ENCODE peak calls at places on chromosomes 7 and 10, in seven cellular contexts. V is endothelial cell of umbilical vein; O is Peyer's patch; N is A549; M is naive thymus-derived CD4-positive, alpha-beta T cell; T is trophoblast cell; Y is CD8-positive, alpha-beta T cell. D is an unnamed sample.

GRCh38 chr10:22816298-22816653 is 101.9 kb upstream of the PIP4K2A start:
- DNase-seq in V (peak; percentile 93), O (peak; percentile 50), N (peak; percentile 70), M (no peak), T (peak; percentile 24), Y (no peak), D (no peak)

GRCh38 chr7:11516328-11516727 is 315.7 kb downstream of the THSD7A start:
- DNase-seq in V (no peak), O (no peak), N (no peak), M (no peak), T (no peak), Y (no peak), D (no peak)

GRCh38 chr7:94069154-94069739 is 65.1 kb upstream of the BET1 start:
- DNase-seq in V (no peak), O (no peak), N (no peak), M (no peak), T (no peak), Y (no peak), D (no peak)

GRCh38 chr10:8095962-8096361 is 41.5 kb downstream of the GATA3 start:
- DNase-seq in V (no peak), O (no peak), N (no peak), M (no peak), T (no peak), Y (no peak), D (no peak)

GRCh38 chr7:51326646-51327286 is 10.2 kb upstream of the COBL start:
- DNase-seq in V (no peak), O (no peak), N (no peak), M (no peak), T (no peak), Y (no peak), D (no peak)

GRCh38 chr10:576130-576465 is 113.4 kb downstream of the DIP2C start:
- DNase-seq in V (no peak), O (no peak), N (no peak), M (no peak), T (no peak), Y (no peak), D (no peak)

GRCh38 chr10:69789164-69789576 is 12.5 kb upstream of the COL13A1 start:
- DNase-seq in V (peak; percentile 8), O (no peak), N (no peak), M (no peak), T (no peak), Y (no peak), D (no peak)

GRCh38 chr10:58438340-58438739 is 53.1 kb downstream of the TFAM start:
- DNase-seq in V (no peak), O (no peak), N (no peak), M (no peak), T (no peak), Y (no peak), D (no peak)

GRCh38 chr10:114632869-114633715 is 25.0 kb downstream of the ABLIM1 start:
- DNase-seq in V (peak; percentile 85), O (no peak), N (peak; percentile 70), M (no peak), T (peak; percentile 95), Y (no peak), D (no peak)

GRCh38 chr7:65307651-65308299 is 65.9 kb upstream of the ZNF92 start:
- DNase-seq in V (peak; percentile 68), O (peak; percentile 54), N (peak; percentile 67), M (no peak), T (peak; percentile 9), Y (peak; percentile 13), D (peak; percentile 50)

GRCh38 chr10:117186832-117187615 is 10.3 kb upstream of the KCNK18 start:
- DNase-seq in V (no peak), O (no peak), N (peak; percentile 20), M (no peak), T (peak; percentile 64), Y (no peak), D (no peak)

GRCh38 chr7:159022238-159022993 is 122.3 kb downstream of the VIPR2 start:
- DNase-seq in V (no peak), O (peak; percentile 25), N (peak; percentile 41), M (no peak), T (no peak), Y (no peak), D (no peak)

GRCh38 chr10:72298774-72299519 is 25.2 kb downstream of the DDIT4 start:
- DNase-seq in V (no peak), O (no peak), N (no peak), M (no peak), T (no peak), Y (no peak), D (no peak)

GRCh38 chr7:141511370-141512335 is 39.6 kb upstream of the AGK start:
- DNase-seq in V (no peak), O (peak; percentile 46), N (no peak), M (no peak), T (no peak), Y (no peak), D (no peak)

GRCh38 chr10:98047009-98047741 is 16.8 kb upstream of the CRTAC1 start:
- DNase-seq in V (no peak), O (no peak), N (no peak), M (no peak), T (no peak), Y (no peak), D (no peak)

GRCh38 chr7:38834357-38834756 is 74.6 kb downstream of the VPS41 start:
- DNase-seq in V (no peak), O (no peak), N (no peak), M (no peak), T (no peak), Y (no peak), D (no peak)

GRCh38 chr7:101998029-101998903 is 180.8 kb downstream of the CUX1 start:
- DNase-seq in V (no peak), O (no peak), N (no peak), M (no peak), T (no peak), Y (no peak), D (no peak)

GRCh38 chr10:17655567-17656146 is 11.7 kb downstream of the STAM start:
- DNase-seq in V (peak; percentile 27), O (no peak), N (no peak), M (no peak), T (peak; percentile 68), Y (no peak), D (no peak)

GRCh38 chr10:21171197-21171935 is 274.3 kb upstream of the NEBL start:
- DNase-seq in V (no peak), O (no peak), N (no peak), M (no peak), T (no peak), Y (no peak), D (no peak)

GRCh38 chr10:73908853-73909611 is 1.9 kb upstream of the PLAU start:
- DNase-seq in V (peak; percentile 94), O (peak; percentile 58), N (peak; percentile 93), M (peak; percentile 20), T (peak; percentile 50), Y (no peak), D (peak; percentile 36)

GRCh38 chr10:77989081-77989724 is 40.1 kb downstream of the POLR3A start:
- DNase-seq in V (no peak), O (no peak), N (no peak), M (no peak), T (no peak), Y (no peak), D (no peak)

GRCh38 chr10:62182595-62182994 is 86.0 kb downstream of the RTKN2 start:
- DNase-seq in V (no peak), O (no peak), N (no peak), M (no peak), T (no peak), Y (no peak), D (no peak)

GRCh38 chr7:77482015-77482414 is 55.1 kb upstream of the PTPN12 start:
- DNase-seq in V (no peak), O (peak; percentile 71), N (peak; percentile 94), M (no peak), T (peak; percentile 88), Y (no peak), D (no peak)

GRCh38 chr7:47400741-47401206 is 181.1 kb downstream of the TNS3 start:
- DNase-seq in V (no peak), O (no peak), N (no peak), M (no peak), T (peak; percentile 16), Y (no peak), D (no peak)

GRCh38 chr10:93333278-93333978 is 148.7 kb downstream of the MYOF start:
- DNase-seq in V (no peak), O (no peak), N (no peak), M (no peak), T (peak; percentile 62), Y (no peak), D (no peak)

GRCh38 chr10:129965418-129965793 is 1.3 kb upstream of the EBF3 start:
- DNase-seq in V (no peak), O (no peak), N (no peak), M (no peak), T (no peak), Y (no peak), D (no peak)
- H3K4me1 ChIP-seq in V (peaks cover 9% of the 10 kb centered on the region), O (no peaks in the 10 kb centered on the region), N (peaks cover 6% of the 10 kb centered on the region), M (peaks cover 13% of the 10 kb centered on the region), T (peaks cover 18% of the 10 kb centered on the region), Y (peaks cover 26% of the 10 kb centered on the region), D (peaks cover 12% of the 10 kb centered on the region)

DNA sequence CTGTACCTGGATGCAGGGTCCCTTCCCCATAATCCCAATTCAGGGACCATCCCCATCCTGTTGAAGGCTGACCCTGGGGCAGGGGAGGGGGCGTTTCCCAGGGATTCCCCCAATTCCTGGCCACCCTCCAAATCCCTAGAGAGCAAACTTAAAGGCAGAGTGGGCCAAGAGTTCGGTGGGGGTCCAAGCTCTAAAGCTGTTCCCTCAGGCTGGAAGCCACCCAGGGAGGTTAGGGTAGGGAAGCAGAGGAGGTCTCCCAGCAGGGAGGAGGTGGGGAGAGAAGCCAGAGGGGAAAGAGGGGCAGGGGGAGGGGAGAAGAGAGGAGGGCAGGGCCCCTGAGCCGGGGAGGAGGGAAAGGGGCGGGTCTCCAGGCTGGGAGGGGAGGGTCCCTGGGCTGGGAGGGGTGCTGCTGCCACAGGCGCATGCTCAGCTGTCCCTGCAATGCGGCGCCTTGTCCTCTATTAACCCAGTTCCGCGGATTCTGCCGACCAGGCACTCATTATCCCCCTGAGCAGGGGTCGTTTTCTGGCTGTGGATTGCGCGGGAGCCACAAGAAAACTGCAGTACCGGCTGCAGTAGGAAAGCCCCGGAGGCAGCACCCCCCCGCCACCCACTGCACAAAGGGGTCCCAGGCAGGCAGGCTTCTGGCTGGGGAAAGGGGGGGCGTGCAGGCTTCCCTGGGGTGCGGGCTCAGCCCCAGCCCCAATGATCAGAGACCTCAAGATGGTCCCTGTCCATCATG is 49.4 kb downstream of the CAMK2B start:
- DNase-seq in V (peak; percentile 13), O (no peak), N (no peak), M (no peak), T (no peak), Y (no peak), D (no peak)
- H3K4me3 ChIP-seq in V (no peak overlapping the region), O (no peak overlapping the region), N (no peak overlapping the region), M (no peak overlapping the region), T (no peak overlapping the region), Y (no peak overlapping the region), D (no peak overlapping the region)

DNA sequence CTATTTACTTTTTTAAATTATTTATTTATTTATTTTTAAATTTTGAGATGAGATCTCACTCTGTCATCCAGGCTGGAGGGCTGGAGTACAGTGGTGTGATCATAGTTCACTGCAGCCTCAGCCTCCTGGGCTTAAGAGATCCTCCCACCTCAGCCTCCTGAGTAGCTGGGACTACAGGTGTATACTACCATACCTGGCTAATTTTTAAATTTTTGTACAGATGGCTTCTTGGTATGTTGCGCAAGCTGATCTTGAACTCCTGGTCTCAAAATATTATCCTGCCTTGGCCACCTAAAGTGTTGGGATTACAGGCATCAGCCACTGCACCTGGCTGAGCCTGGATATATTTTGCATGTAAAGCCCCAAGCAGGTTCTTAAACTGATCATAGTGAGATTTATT is 7.6 kb downstream of the CHST12 start:
- DNase-seq in V (no peak), O (no peak), N (no peak), M (no peak), T (no peak), Y (no peak), D (no peak)
- H3K4me1 ChIP-seq in V (peaks cover 45% of the 10 kb centered on the region), O (peaks cover 10% of the 10 kb centered on the region), N (peaks cover 20% of the 10 kb centered on the region), M (peaks cover under 1% of the 10 kb centered on the region), T (peaks cover 2% of the 10 kb centered on the region), Y (peaks cover 50% of the 10 kb centered on the region), D (peaks cover 44% of the 10 kb centered on the region)

GRCh38 chr7:137975768-137976167 is 26.1 kb downstream of the CREB3L2 start:
- DNase-seq in V (no peak), O (no peak), N (no peak), M (no peak), T (no peak), Y (no peak), D (no peak)
- H3K4me3 ChIP-seq in V (no peak overlapping the region), O (no peak overlapping the region), N (no peak overlapping the region), M (no peak overlapping the region), T (no peak overlapping the region), Y (no peak overlapping the region), D (no peak overlapping the region)

D was measured in CD8-positive, alpha-beta memory T cell.